ENCODE peak calls at places on chromosomes 4 and X, in seven cellular contexts. H, C, D, B, I, P and J are unnamed samples.
A peak's percentile ranks its signal among the peaks of the same experiment; 100 is the strongest.

GRCh38 chr4:78468272-78468671 is 83.3 kb upstream of the ANXA3 start:
- DNase-seq in C (no peak), B (no peak), P (no peak), D (no peak), H (no peak), I (no peak), J (no peak)

GRCh38 chrX:17923546-17923945 is 62.4 kb upstream of the RAI2 start:
- DNase-seq in P (peak; percentile 23), B (no peak), D (no peak), C (no peak), H (no peak), I (no peak), J (no peak)

GRCh38 chr4:137065306-137065705 is 467.0 kb downstream of the PCDH18 start:
- DNase-seq in D (no peak), C (no peak), B (no peak), P (no peak), I (no peak), H (peak; percentile 57), J (no peak)

GRCh38 chr4:82523179-82523578 is 38.6 kb downstream of the TMEM150C start:
- DNase-seq in H (no peak), B (no peak), D (no peak), C (peak; percentile 29), P (no peak), I (no peak), J (no peak)

GRCh38 chr4:181004056-181004455 is 1239.1 kb upstream of the TENM3 start:
- DNase-seq in H (no peak), B (no peak), P (no peak), I (no peak), D (no peak), C (no peak), J (no peak)

GRCh38 chr4:68748181-68748981 is 67.4 kb upstream of the UGT2B10 start:
- DNase-seq in P (no peak), H (no peak), C (no peak), D (no peak), I (no peak), B (no peak), J (no peak)

GRCh38 chrX:153509592-153509991 is 7.8 kb upstream of the ATP2B3 start:
- DNase-seq in C (no peak), D (no peak), P (no peak), H (no peak), I (no peak), B (no peak), J (no peak)

GRCh38 chrX:14941301-14941700 is 68.1 kb downstream of the MOSPD2 start:
- DNase-seq in B (no peak), D (no peak), H (no peak), I (no peak), C (no peak), P (no peak), J (no peak)

GRCh38 chrX:48938721-48939416 is 18.5 kb downstream of the OTUD5 start:
- DNase-seq in H (no peak), B (no peak), D (no peak), C (no peak), I (no peak), P (no peak), J (no peak)

GRCh38 chrX:54540289-54540688 is 10.3 kb downstream of the GNL3L start:
- DNase-seq in I (no peak), C (no peak), P (no peak), H (peak; percentile 64), D (no peak), B (peak; percentile 20), J (peak; percentile 26)

GRCh38 chr4:40140206-40140605 is 56.6 kb upstream of the RHOH start:
- DNase-seq in B (no peak), I (no peak), D (no peak), P (peak; percentile 38), H (no peak), C (no peak), J (no peak)

GRCh38 chr4:3831529-3832150 is 65.5 kb downstream of the ADRA2C start:
- DNase-seq in H (no peak), P (no peak), C (no peak), B (no peak), D (no peak), I (no peak), J (no peak)

GRCh38 chrX:107684956-107685385 is 56.7 kb downstream of the PRPS1 start:
- DNase-seq in B (no peak), C (peak; percentile 63), H (peak; percentile 30), D (peak; percentile 64), P (no peak), I (peak; percentile 91), J (no peak)

GRCh38 chr4:6192245-6192644 is 8.1 kb downstream of the JAKMIP1 start:
- DNase-seq in I (no peak), B (no peak), H (no peak), C (no peak), D (no peak), P (no peak), J (no peak)

GRCh38 chr4:57136281-57136680 is 26.1 kb upstream of the IGFBP7 start:
- DNase-seq in H (peak; percentile 72), I (no peak), C (no peak), B (no peak), P (no peak), D (no peak), J (no peak)

GRCh38 chrX:3820170-3820569 is 106.7 kb upstream of the PRKX start:
- DNase-seq in C (no peak), D (no peak), I (no peak), P (no peak), H (peak; percentile 88), B (peak; percentile 51), J (peak; percentile 58)

GRCh38 chr4:155478336-155478825 is 101.6 kb upstream of the MAP9 start:
- DNase-seq in I (no peak), B (no peak), C (no peak), P (no peak), D (no peak), H (no peak), J (no peak)

GRCh38 chr4:4763815-4764202 is 95.7 kb upstream of the MSX1 start:
- DNase-seq in I (no peak), P (no peak), C (no peak), B (no peak), D (no peak), H (peak; percentile 11), J (no peak)

GRCh38 chrX:151754042-151754419 is 19.5 kb downstream of the CNGA2 start:
- DNase-seq in P (no peak), I (no peak), B (peak; percentile 11), D (peak; percentile 23), H (peak; percentile 79), C (no peak), J (peak; percentile 37)

GRCh38 chr4:70838972-70839536 is 636 bp downstream of the GRSF1 start:
- DNase-seq in B (peak; percentile 7), D (peak; percentile 70), C (peak; percentile 83), H (peak; percentile 39), P (peak; percentile 86), I (peak; percentile 61), J (no peak)

GRCh38 chr4:48212165-48212564 is 57.5 kb downstream of the TEC start:
- DNase-seq in I (no peak), B (no peak), H (no peak), C (no peak), D (no peak), P (no peak), J (no peak)

GRCh38 chrX:39661508-39661907 is 436.2 kb downstream of the BCOR start:
- DNase-seq in C (no peak), H (no peak), I (no peak), B (no peak), P (no peak), D (no peak), J (no peak)

GRCh38 chrX:71958281-71958675 is 47.6 kb downstream of the NHSL2 start:
- DNase-seq in B (no peak), I (no peak), H (no peak), C (no peak), P (no peak), D (no peak), J (no peak)

GRCh38 chr4:151415978-151416377 is 7.0 kb downstream of the FHIP1A start:
- DNase-seq in C (no peak), P (no peak), I (no peak), D (no peak), B (no peak), H (peak; percentile 32), J (peak; percentile 38)

GRCh38 chr4:39037491-39037825 is 5.2 kb upstream of the TMEM156 start:
- DNase-seq in H (peak; percentile 63), I (no peak), B (no peak), C (no peak), P (no peak), D (no peak), J (no peak)
- H3K4me3 ChIP-seq in H (no peak overlapping the region), I (no peak overlapping the region), B (no peak overlapping the region), C (no peak overlapping the region), P (no peak overlapping the region), D (no peak overlapping the region), J (no peak overlapping the region)

GRCh38 chr4:13536607-13537006 is 7.7 kb downstream of the NKX3-2 start:
- DNase-seq in C (peak; percentile 33), I (no peak), H (no peak), B (no peak), D (no peak), P (peak; percentile 11), J (no peak)

GRCh38 chr4:13537011-13537831 is 7.1 kb downstream of the NKX3-2 start:
- DNase-seq in P (peak; percentile 21), D (no peak), I (no peak), H (no peak), B (no peak), C (peak; percentile 52), J (no peak)

GRCh38 chr4:13534344-13535063 is 9.8 kb downstream of the NKX3-2 start:
- DNase-seq in P (peak; percentile 20), I (no peak), C (peak; percentile 69), B (no peak), H (no peak), D (no peak), J (no peak)

GRCh38 chr4:13535118-13535517 is 9.2 kb downstream of the NKX3-2 start:
- DNase-seq in B (no peak), P (peak; percentile 15), I (no peak), H (no peak), D (no peak), C (peak; percentile 73), J (no peak)

GRCh38 chr4:13535708-13536361 is 8.5 kb downstream of the NKX3-2 start:
- DNase-seq in I (no peak), P (peak; percentile 52), B (no peak), C (peak; percentile 78), H (no peak), D (no peak), J (no peak)
- H3K4me3 ChIP-seq in I (no peak overlapping the region), P (no peak overlapping the region), B (no peak overlapping the region), C (peak overlapping the region; percentile 13), H (no peak overlapping the region), D (no peak overlapping the region), J (no peak overlapping the region)

GRCh38 chr4:86508436-86508835 is 85.7 kb upstream of the PTPN13 start:
- DNase-seq in C (no peak), I (no peak), H (peak; percentile 31), D (no peak), B (peak; percentile 30), P (no peak), J (peak; percentile 59)
- H3K4me3 ChIP-seq in C (no peak overlapping the region), I (no peak overlapping the region), H (no peak overlapping the region), D (no peak overlapping the region), B (peak overlapping the region; percentile 29), P (peak overlapping the region; percentile 30), J (peak overlapping the region; percentile 7)

DNA sequence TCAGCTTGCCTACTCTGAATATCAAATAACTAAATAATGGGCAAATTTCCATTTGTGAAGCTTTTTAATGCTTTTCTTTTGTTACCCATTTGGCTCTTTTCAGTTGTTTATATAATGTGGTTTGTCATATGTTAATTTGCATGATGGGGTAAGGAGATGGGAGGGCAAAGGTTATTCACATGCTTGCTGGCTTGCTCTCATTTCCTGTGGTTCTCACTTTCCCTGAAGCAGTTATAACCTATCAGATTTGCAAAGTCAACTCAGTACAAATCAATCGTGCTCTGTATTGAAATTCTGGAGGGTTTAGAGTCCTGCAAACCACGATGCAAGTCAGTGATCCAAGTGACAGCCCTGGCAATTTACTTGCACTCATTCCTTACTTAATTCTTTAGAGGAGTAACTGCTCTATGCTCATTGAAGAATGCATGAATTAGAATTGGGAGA is 711.2 kb downstream of the ADGRL3 start:
- DNase-seq in D (no peak), I (no peak), C (peak; percentile 11), H (no peak), B (no peak), P (no peak), J (no peak)
- H3K4me3 ChIP-seq in D (no peak overlapping the region), I (no peak overlapping the region), C (no peak overlapping the region), H (no peak overlapping the region), B (no peak overlapping the region), P (no peak overlapping the region), J (no peak overlapping the region)